ENCODE peak calls at places on chromosomes 11 and 22, in four cellular contexts. M is pancreas, R is adrenal gland, W is Peyer's patch. G is an unnamed sample. For H3K4me1, the result is how much of the 10 kb centered on the place peaks cover.

GRCh38 chr11:921921-922678 is 3.6 kb upstream of the AP2A2 start:
- DNase-seq in M (no peak), R (no peak), W (no peak), G (no peak)

GRCh38 chr22:21942407-21942895 is 10.2 kb downstream of the PPM1F start:
- DNase-seq in M (peak), R (peak), W (peak), G (no peak)

GRCh38 chr22:33579448-33580093 is 340.7 kb downstream of the LARGE1 start:
- DNase-seq in M (peak), R (peak), W (peak), G (peak)

GRCh38 chr22:29315286-29316195 is at the start of gene RASL10A:
- DNase-seq in M (no peak), R (no peak), W (no peak), G (no peak)

GRCh38 chr22:19815823-19816290 is 38.8 kb downstream of the GNB1L start:
- DNase-seq in M (no peak), R (no peak), W (no peak), G (no peak)

GRCh38 chr22:32473388-32473952 is 1.1 kb upstream of the FBXO7 start:
- DNase-seq in M (no peak), R (peak), W (peak), G (peak)

GRCh38 chr11:34757026-34757451 is 136.1 kb downstream of the EHF start:
- DNase-seq in M (no peak), R (no peak), W (no peak), G (peak)

GRCh38 chr11:70415642-70416395 is 17.5 kb downstream of the CTTN start:
- DNase-seq in M (no peak), R (no peak), W (no peak), G (no peak)

GRCh38 chr11:7154881-7155344 is 66.1 kb downstream of the RBMXL2 start:
- DNase-seq in M (no peak), R (no peak), W (no peak), G (no peak)

GRCh38 chr11:23988381-23989006 is 508.4 kb upstream of the LUZP2 start:
- DNase-seq in M (no peak), R (no peak), W (no peak), G (no peak)

GRCh38 chr11:130068986-130069683 is 559 bp upstream of the APLP2 start:
- DNase-seq in M (no peak), R (peak), W (peak), G (peak)

GRCh38 chr22:26718905-26719304 is 61.5 kb downstream of the MIAT start:
- DNase-seq in M (no peak), R (no peak), W (no peak), G (no peak)

GRCh38 chr11:69328231-69328630 is 34.3 kb downstream of the MYEOV start:
- DNase-seq in M (no peak), R (peak), W (no peak), G (no peak)

GRCh38 chr11:12005476-12005875 is 3.0 kb downstream of the DKK3 start:
- DNase-seq in M (no peak), R (no peak), W (no peak), G (no peak)

GRCh38 chr11:27443746-27444465 is 28.7 kb downstream of the LGR4 start:
- DNase-seq in M (no peak), R (no peak), W (no peak), G (no peak)

GRCh38 chr11:131884461-131885073 is 514.2 kb downstream of the NTM start:
- DNase-seq in M (no peak), R (no peak), W (no peak), G (no peak)

GRCh38 chr22:26763633-26764295 is 106.4 kb downstream of the MIAT start:
- DNase-seq in M (no peak), R (no peak), W (no peak), G (no peak)

GRCh38 chr11:85955531-85955930 is 100.3 kb downstream of the CCDC83 start:
- DNase-seq in M (no peak), R (peak), W (no peak), G (no peak)

GRCh38 chr11:28460348-28460747 is 352.2 kb downstream of the METTL15 start:
- DNase-seq in M (no peak), R (no peak), W (no peak), G (no peak)

GRCh38 chr11:117830674-117831351 is 6.3 kb upstream of the FXYD2 start:
- DNase-seq in M (peak), R (peak), W (peak), G (no peak)
- H3K4me1 ChIP-seq in M (under half), R (under half), W (under half), G (under half)

DNA sequence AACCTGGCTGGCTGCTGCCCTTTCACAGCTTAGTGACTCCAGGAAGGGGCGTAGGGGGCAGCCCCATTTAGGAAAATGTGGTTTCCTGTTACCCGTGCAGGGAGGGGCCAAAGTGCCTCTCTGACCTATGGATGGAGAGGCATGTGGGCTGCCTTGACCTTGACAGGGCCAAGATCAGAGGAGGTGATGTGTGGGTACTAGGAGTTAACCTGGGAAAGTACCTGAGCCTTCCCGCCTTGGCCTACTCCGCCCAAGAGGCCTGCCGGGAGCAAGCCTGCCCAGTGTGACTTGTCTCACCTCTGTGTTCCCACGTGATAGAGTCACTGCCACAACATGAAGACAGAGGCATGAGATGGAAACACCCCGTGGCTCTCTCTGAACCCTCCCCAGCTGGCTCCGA is 33.4 kb downstream of the GRAMD4 start:
- DNase-seq in M (no peak), R (no peak), W (peak), G (peak)
- H3K27ac ChIP-seq in M (no peak), R (peak), W (peak), G (peak)

GRCh38 chr11:67372232-67372992 is 986 bp downstream of the CLCF1 start:
- DNase-seq in M (no peak), R (no peak), W (peak), G (no peak)

GRCh38 chr11:67373916-67374570 is 645 bp upstream of the CLCF1 start:
- DNase-seq in M (peak), R (peak), W (peak), G (peak)

GRCh38 chr11:67374571-67375276 is 1.3 kb upstream of the CLCF1 start:
- DNase-seq in M (no peak), R (no peak), W (no peak), G (no peak)

GRCh38 chr11:67371549-67372231 is 1.7 kb downstream of the CLCF1 start:
- DNase-seq in M (no peak), R (peak), W (peak), G (peak)

GRCh38 chr11:67372993-67373915 is at the start of gene CLCF1:
- DNase-seq in M (peak), R (peak), W (peak), G (peak)
- H3K4me1 ChIP-seq in M (under half), R (under half), W (half or more), G (under half)

DNA sequence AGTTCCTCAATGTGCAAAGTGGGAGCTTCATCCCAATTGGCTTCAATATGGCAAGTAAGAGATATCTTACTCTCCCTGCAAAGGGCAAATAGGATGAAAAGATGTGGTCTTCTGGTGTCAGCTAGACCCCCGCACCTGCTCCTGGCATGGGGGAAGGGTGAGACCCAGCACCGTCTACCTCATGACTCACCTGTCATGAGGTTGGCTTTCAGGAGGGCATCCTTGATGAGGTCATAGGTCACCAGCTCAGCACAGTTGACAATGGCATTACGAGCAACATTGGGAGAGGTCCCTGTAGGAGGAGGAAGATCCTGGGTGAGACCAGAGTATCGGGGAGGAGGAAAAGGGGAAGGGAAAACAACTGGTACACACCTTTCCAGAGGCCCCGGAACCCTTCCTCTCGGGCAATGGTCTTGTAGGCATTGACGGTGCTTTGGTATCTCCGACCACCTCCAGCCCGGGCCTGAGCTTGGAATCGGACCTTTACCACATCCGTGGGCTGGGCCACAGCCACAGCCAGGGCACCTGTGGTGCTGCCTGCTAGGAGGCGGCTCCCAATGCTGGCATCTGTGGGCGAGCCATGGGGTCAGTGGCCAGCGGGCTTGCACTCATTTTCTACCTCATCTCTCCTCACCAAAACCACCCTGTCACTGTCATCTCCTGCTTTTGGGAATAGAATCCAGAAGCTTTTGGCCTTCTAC is 6.0 kb downstream of the UCP2 start:
- DNase-seq in M (no peak), R (no peak), W (peak), G (no peak)
- H3K27ac ChIP-seq in M (no peak), R (no peak), W (no peak), G (no peak)

DNA sequence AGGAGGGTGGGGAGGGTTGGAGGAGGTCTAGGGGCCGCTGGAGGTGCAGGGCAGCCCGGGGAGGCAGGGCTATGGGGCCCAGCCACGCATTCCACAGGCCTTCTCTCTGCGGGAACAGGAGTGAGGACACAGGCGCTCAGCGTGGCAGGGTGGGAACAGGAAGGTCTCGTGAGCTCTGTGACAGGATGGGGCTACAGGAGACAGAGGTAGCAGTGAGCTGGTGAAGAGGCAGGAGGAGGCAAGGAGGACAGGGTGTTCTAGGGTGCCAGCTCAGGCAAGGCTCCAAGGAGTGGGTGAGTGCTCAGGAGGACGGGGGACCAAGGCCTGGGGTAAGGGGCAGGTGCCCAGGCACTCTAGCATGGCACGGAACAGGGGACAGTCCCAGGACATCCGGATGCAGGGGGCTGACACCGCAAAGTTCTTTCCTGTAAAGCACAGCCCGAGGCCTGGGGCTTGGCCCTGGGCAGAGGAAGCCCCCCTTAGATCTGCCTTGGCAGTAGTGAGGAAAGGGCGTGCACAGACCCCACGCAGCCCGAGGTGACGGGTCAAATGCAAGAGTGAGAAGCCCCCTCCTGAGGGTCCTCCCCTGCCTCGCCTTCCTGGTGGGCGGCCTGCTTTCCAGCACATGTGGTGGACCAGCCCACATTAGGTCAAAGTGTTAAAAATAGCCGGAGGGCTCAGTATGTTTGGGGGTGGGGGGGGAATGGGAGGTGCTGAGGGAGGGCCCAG is 4.7 kb upstream of the NEAT1 start:
- DNase-seq in M (peak), R (peak), W (peak), G (no peak)
- H3K4me1 ChIP-seq in M (under half), R (under half), W (under half), G (under half)

GRCh38 chr11:2673871-2674471 is 25.8 kb downstream of the KCNQ1OT1 start:
- DNase-seq in M (peak), R (peak), W (peak), G (no peak)
- H3K27ac ChIP-seq in M (peak), R (peak), W (no peak), G (no peak)

DNA sequence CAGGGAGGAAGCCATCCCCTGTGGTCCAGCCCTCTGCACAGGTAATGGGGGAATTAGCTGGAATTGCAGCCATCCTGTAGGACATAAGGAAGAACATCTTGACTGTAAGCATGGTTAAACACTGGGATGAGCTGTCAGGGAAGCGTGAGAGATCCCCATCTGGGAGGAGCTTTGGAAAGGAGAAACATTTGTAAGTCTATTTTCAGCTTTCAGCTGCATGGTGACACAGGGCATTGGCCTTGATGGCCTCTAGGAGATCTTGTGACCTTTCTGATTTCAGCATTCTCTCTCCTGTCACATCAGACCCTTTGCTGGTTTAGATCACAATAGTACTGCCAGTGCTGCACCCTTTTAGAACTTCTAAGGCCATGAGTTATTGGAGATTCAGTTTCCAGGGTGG is 47.1 kb downstream of the BCR start:
- DNase-seq in M (no peak), R (no peak), W (no peak), G (no peak)
- H3K4me1 ChIP-seq in M (under half), R (under half), W (under half), G (under half)

DNA sequence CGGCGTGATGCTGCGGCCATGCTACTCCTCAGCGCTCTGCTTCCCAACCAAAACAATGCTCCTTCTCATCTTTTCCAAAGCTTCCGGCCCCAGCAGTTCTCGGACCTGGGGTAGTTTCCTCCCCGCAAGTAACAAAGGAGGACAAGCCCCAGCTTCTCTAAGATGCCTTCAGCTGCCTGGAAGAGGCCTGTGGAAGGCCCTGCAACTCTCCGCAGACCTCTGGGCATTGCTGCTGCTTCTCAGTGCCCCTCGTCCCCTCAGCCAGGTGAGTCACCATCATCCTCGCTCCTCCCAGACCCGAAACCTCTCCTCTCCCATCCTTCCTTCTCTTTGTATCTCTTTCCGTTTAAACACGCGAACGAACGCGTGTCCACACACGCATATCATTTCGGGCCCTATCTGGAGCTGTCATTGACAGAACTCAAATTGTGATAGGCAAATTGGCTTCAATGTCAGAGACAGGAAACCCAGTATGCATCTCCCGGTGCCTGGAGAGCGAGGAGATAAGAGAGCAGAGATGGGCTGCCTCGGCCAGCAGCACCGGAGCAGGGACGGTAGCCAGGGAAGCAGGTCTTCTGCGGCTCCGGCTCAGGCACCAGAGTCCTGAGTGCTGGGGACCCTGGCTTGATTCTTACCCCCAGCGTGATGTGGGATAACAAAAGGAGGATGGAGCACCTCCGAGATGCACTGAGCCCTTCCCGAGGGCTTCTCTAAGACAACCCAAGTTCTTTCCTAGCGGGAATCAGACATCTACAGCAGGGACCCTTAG is 22.0 kb upstream of the JAM3 start:
- DNase-seq in M (no peak), R (no peak), W (no peak), G (no peak)
- H3K27ac ChIP-seq in M (no peak), R (peak), W (peak), G (no peak)

DNA sequence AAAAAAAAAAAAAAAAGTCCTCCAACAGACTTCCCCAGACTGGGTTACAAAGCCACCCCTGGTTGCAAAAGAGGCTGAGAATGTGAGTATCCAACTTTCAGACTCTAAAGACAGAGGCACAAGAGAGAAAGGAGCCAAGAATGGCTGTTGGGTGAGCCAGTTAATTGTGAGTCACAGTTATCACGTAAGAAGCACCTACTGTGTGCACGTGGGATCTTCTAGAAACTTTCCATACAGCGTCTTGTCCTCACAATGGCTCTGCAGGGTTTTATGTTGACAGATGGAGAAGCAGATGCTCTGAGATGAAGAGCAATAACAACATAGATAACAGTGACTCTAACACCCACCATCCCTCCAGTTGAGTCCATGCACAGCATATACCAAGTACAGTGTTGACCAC is 41.0 kb downstream of the CD82 start:
- DNase-seq in M (no peak), R (no peak), W (no peak), G (no peak)
- H3K4me1 ChIP-seq in M (under half), R (under half), W (under half), G (under half)